ENCODE peak calls at places on chromosome 9, in seven cellular contexts. E, F, P, Y, D, R and O are unnamed samples.

GRCh38 chr9:118643118-118643517 is 726.1 kb downstream of the BRINP1 start:
- DNase-seq in E (no peak), F (peak; percentile 4), P (no peak), Y (peak; percentile 34), D (no peak), R (no peak), O (no peak)

GRCh38 chr9:87497604-87498045 is at the start of gene DAPK1:
- DNase-seq in E (peak; percentile 34), F (peak; percentile 96), P (no peak), Y (peak; percentile 43), D (peak; percentile 82), R (no peak), O (peak; percentile 80)

GRCh38 chr9:125091121-125091520 is 52.2 kb downstream of the SCAI start:
- DNase-seq in E (no peak), F (no peak), P (no peak), Y (no peak), D (no peak), R (no peak), O (no peak)

GRCh38 chr9:36739538-36740116 is 166.9 kb downstream of the MELK start:
- DNase-seq in E (no peak), F (peak; percentile 71), P (no peak), Y (no peak), D (no peak), R (no peak), O (peak; percentile 79)

GRCh38 chr9:3181049-3181953 is 337.4 kb upstream of the PUM3 start:
- DNase-seq in E (no peak), F (peak; percentile 78), P (peak; percentile 19), Y (peak; percentile 13), D (no peak), R (peak; percentile 60), O (peak; percentile 62)

GRCh38 chr9:122684851-122685250 is 9.9 kb downstream of the OR1L3 start:
- DNase-seq in E (no peak), F (no peak), P (no peak), Y (no peak), D (no peak), R (no peak), O (no peak)

GRCh38 chr9:129247285-129248153 is 69.5 kb upstream of the IER5L start:
- DNase-seq in E (no peak), F (no peak), P (no peak), Y (no peak), D (no peak), R (no peak), O (no peak)

GRCh38 chr9:93080406-93080805 is 15.6 kb upstream of the CARD19 start:
- DNase-seq in E (no peak), F (no peak), P (peak; percentile 5), Y (no peak), D (no peak), R (no peak), O (no peak)

GRCh38 chr9:35593581-35593980 is 11.5 kb upstream of the TESK1 start:
- DNase-seq in E (no peak), F (no peak), P (no peak), Y (no peak), D (no peak), R (no peak), O (no peak)

GRCh38 chr9:4164356-4164755 is 135.5 kb downstream of the GLIS3 start:
- DNase-seq in E (no peak), F (no peak), P (no peak), Y (peak; percentile 54), D (no peak), R (no peak), O (no peak)

GRCh38 chr9:124709291-124709690 is 61.8 kb downstream of the NR6A1 start:
- DNase-seq in E (no peak), F (no peak), P (no peak), Y (no peak), D (no peak), R (no peak), O (no peak)

GRCh38 chr9:88303785-88304495 is 84.3 kb upstream of the SPIN1 start:
- DNase-seq in E (no peak), F (no peak), P (no peak), Y (peak; percentile 10), D (no peak), R (no peak), O (no peak)

GRCh38 chr9:86892576-86892975 is 54.7 kb downstream of the GAS1 start:
- DNase-seq in E (no peak), F (no peak), P (no peak), Y (no peak), D (no peak), R (no peak), O (no peak)

GRCh38 chr9:89305868-89306267 is 5.1 kb upstream of the CKS2 start:
- DNase-seq in E (no peak), F (no peak), P (no peak), Y (no peak), D (no peak), R (no peak), O (no peak)

GRCh38 chr9:131886839-131887238 is 147.0 kb upstream of the RAPGEF1 start:
- DNase-seq in E (no peak), F (no peak), P (no peak), Y (peak; percentile 37), D (no peak), R (no peak), O (no peak)

GRCh38 chr9:89701221-89701798 is 96.5 kb downstream of the GADD45G start:
- DNase-seq in E (peak; percentile 5), F (peak; percentile 68), P (peak; percentile 42), Y (no peak), D (no peak), R (no peak), O (no peak)

GRCh38 chr9:18910435-18910834 is 122.6 kb downstream of the SAXO1 start:
- DNase-seq in E (no peak), F (no peak), P (no peak), Y (peak; percentile 10), D (no peak), R (no peak), O (no peak)

GRCh38 chr9:134620751-134621557 is 20.6 kb upstream of the COL5A1 start:
- DNase-seq in E (peak; percentile 10), F (peak; percentile 34), P (no peak), Y (no peak), D (no peak), R (no peak), O (peak; percentile 84)

GRCh38 chr9:124054671-124055212 is 43.2 kb downstream of the LHX2 start:
- DNase-seq in E (no peak), F (no peak), P (no peak), Y (peak; percentile 91), D (peak; percentile 31), R (no peak), O (no peak)

GRCh38 chr9:95165004-95165403 is 152.5 kb downstream of the FANCC start:
- DNase-seq in E (no peak), F (no peak), P (no peak), Y (no peak), D (no peak), R (no peak), O (no peak)

GRCh38 chr9:1514241-1514640 is 464.1 kb downstream of the DMRT2 start:
- DNase-seq in E (no peak), F (no peak), P (no peak), Y (no peak), D (no peak), R (no peak), O (no peak)

GRCh38 chr9:117616436-117616835 is 87.8 kb upstream of the TLR4 start:
- DNase-seq in E (no peak), F (no peak), P (no peak), Y (no peak), D (no peak), R (no peak), O (peak; percentile 87)

GRCh38 chr9:98584059-98584458 is 124.7 kb downstream of the GABBR2 start:
- DNase-seq in E (no peak), F (no peak), P (no peak), Y (no peak), D (no peak), R (no peak), O (no peak)

GRCh38 chr9:109297899-109298298 is 23.0 kb downstream of the EPB41L4B start:
- DNase-seq in E (no peak), F (no peak), P (no peak), Y (peak; percentile 37), D (no peak), R (no peak), O (no peak)

GRCh38 chr9:135224286-135224871 is 136.9 kb downstream of the OLFM1 start:
- DNase-seq in E (no peak), F (no peak), P (no peak), Y (no peak), D (no peak), R (no peak), O (no peak)

GRCh38 chr9:69549310-69550202 is 122.6 kb downstream of the APBA1 start:
- DNase-seq in E (no peak), F (peak; percentile 41), P (no peak), Y (peak; percentile 54), D (no peak), R (peak; percentile 60), O (peak; percentile 30)

GRCh38 chr9:1599961-1600360 is 415.2 kb upstream of the SMARCA2 start:
- DNase-seq in E (no peak), F (no peak), P (no peak), Y (no peak), D (no peak), R (no peak), O (no peak)

GRCh38 chr9:106945727-106946690 is 83.0 kb downstream of the ZNF462 start:
- DNase-seq in E (no peak), F (no peak), P (no peak), Y (peak; percentile 55), D (no peak), R (no peak), O (no peak)